ENCODE peak calls at places on chromosomes 1 and 21, in four cellular contexts. One of them, this sample, is unnamed.

GRCh38 chr1:24558902-24559791 is 3.3 kb downstream of the NCMAP start:
- DNase-seq in HepG2: peak; percentile 89
- DNase-seq in K562: no peak
- DNase-seq in H1: no peak
- DNase-seq in this sample: no peak

GRCh38 chr1:156319664-156320063 is 18.4 kb downstream of the CCT3 start:
- DNase-seq in HepG2: peak; percentile 25
- DNase-seq in K562: no peak
- DNase-seq in H1: no peak
- DNase-seq in this sample: peak; percentile 7

GRCh38 chr21:46057710-46058241 is 40.1 kb upstream of the COL6A2 start:
- DNase-seq in HepG2: no peak
- DNase-seq in K562: no peak
- DNase-seq in H1: no peak
- DNase-seq in this sample: no peak

GRCh38 chr21:37072239-37072987 is 458 bp downstream of the PIGP start:
- DNase-seq in HepG2: no peak
- DNase-seq in K562: peak; percentile 76
- DNase-seq in H1: no peak
- DNase-seq in this sample: no peak

GRCh38 chr1:246197076-246197475 is 310.0 kb downstream of the SMYD3 start:
- DNase-seq in HepG2: no peak
- DNase-seq in K562: no peak
- DNase-seq in H1: no peak
- DNase-seq in this sample: no peak

GRCh38 chr21:45522986-45523385 is 19.3 kb downstream of the SLC19A1 start:
- DNase-seq in HepG2: no peak
- DNase-seq in K562: no peak
- DNase-seq in H1: no peak
- DNase-seq in this sample: no peak

GRCh38 chr1:170864238-170864637 is 71.1 kb upstream of the MROH9 start:
- DNase-seq in HepG2: no peak
- DNase-seq in K562: no peak
- DNase-seq in H1: no peak
- DNase-seq in this sample: no peak

GRCh38 chr1:59703226-59703917 is 111.4 kb upstream of the HOOK1 start:
- DNase-seq in HepG2: no peak
- DNase-seq in K562: no peak
- DNase-seq in H1: no peak
- DNase-seq in this sample: no peak

GRCh38 chr1:182301467-182302198 is 90.0 kb downstream of the GLUL start:
- DNase-seq in HepG2: peak; percentile 99
- DNase-seq in K562: peak; percentile 69
- DNase-seq in H1: no peak
- DNase-seq in this sample: peak; percentile 62

GRCh38 chr1:182003953-182004586 is 57.4 kb downstream of the ZNF648 start:
- DNase-seq in HepG2: no peak
- DNase-seq in K562: no peak
- DNase-seq in H1: no peak
- DNase-seq in this sample: no peak

GRCh38 chr1:70039485-70039884 is 165.9 kb downstream of the LRRC40 start:
- DNase-seq in HepG2: no peak
- DNase-seq in K562: peak; percentile 13
- DNase-seq in H1: no peak
- DNase-seq in this sample: no peak

GRCh38 chr1:41622859-41623732 is 138.6 kb upstream of the EDN2 start:
- DNase-seq in HepG2: no peak
- DNase-seq in K562: no peak
- DNase-seq in H1: no peak
- DNase-seq in this sample: no peak

GRCh38 chr1:43991476-43992231 is at the start of gene CCDC24:
- DNase-seq in HepG2: peak; percentile 60
- DNase-seq in K562: peak; percentile 89
- DNase-seq in H1: no peak
- DNase-seq in this sample: peak; percentile 74

GRCh38 chr1:19032701-19033515 is 76.4 kb upstream of the IFFO2 start:
- DNase-seq in HepG2: no peak
- DNase-seq in K562: no peak
- DNase-seq in H1: no peak
- DNase-seq in this sample: no peak

GRCh38 chr1:48644950-48645605 is 131.6 kb downstream of the BEND5 start:
- DNase-seq in HepG2: no peak
- DNase-seq in K562: no peak
- DNase-seq in H1: no peak
- DNase-seq in this sample: no peak

GRCh38 chr1:207342351-207342750 is 20.9 kb downstream of the CD55 start:
- DNase-seq in HepG2: no peak
- DNase-seq in K562: no peak
- DNase-seq in H1: no peak
- DNase-seq in this sample: no peak

GRCh38 chr1:193524616-193525015 is 338.2 kb upstream of the B3GALT2 start:
- DNase-seq in HepG2: no peak
- DNase-seq in K562: no peak
- DNase-seq in H1: no peak
- DNase-seq in this sample: no peak

GRCh38 chr1:15028117-15028516 is 125.4 kb upstream of the TMEM51 start:
- DNase-seq in HepG2: no peak
- DNase-seq in K562: no peak
- DNase-seq in H1: no peak
- DNase-seq in this sample: no peak

GRCh38 chr1:50977575-50978143 is 7.6 kb downstream of the CDKN2C start:
- DNase-seq in HepG2: peak; percentile 27
- DNase-seq in K562: peak; percentile 90
- DNase-seq in H1: no peak
- DNase-seq in this sample: peak; percentile 52

GRCh38 chr1:50975436-50975835 is 5.4 kb downstream of the CDKN2C start:
- DNase-seq in HepG2: no peak
- DNase-seq in K562: no peak
- DNase-seq in H1: no peak
- DNase-seq in this sample: no peak

GRCh38 chr1:50974618-50974935 is 4.5 kb downstream of the CDKN2C start:
- DNase-seq in HepG2: no peak
- DNase-seq in K562: no peak
- DNase-seq in H1: no peak
- DNase-seq in this sample: no peak

GRCh38 chr1:50976890-50977574 is 7.0 kb downstream of the CDKN2C start:
- DNase-seq in HepG2: peak; percentile 36
- DNase-seq in K562: peak; percentile 78
- DNase-seq in H1: no peak
- DNase-seq in this sample: peak; percentile 65

DNA sequence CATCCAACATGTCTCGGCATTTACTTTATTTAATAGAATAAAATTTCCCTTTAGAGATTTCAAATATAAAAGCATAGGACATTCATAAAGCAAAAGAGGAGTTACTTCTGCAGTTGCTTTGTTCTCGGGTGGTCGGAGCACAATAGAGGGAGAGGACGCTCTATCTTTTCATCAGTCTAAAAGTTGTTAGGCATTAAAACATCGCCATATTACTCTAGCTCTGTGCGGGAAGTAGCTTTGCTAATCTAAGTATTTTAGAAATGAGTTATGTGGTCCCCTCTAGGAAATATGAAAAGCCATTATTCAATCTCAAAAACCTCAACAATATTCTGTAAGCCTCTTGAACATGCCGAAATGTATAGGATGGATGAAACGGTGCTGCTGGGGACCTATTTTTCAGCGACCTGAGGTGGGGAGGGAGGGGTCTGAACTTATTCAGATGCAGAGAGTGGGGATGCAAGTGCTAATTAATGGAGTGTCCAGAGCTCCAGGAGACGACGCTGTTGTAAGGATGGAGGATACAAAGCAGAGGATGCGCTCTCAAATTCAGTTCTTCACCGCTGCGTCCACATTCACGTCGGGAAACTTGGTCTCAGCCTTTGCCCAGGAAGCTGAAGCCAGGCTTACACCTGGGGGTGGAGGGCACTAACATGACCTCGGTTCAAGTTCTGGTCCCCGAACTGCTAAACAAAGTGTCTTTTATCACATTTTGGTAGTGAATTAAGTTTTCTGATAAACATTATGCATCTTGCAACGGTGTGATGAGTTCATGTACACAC is 6.3 kb downstream of the CDKN2C start:
- DNase-seq in HepG2: no peak
- DNase-seq in K562: peak; percentile 61
- DNase-seq in H1: no peak
- DNase-seq in this sample: no peak
- TF ChIP-seq GABPA in HepG2: no peak
- TF ChIP-seq GABPA in K562: no peak
- TF ChIP-seq GABPA in H1: no peak
- TF ChIP-seq GABPA in this sample: no peak

GRCh38 chr1:27153927-27154358 is 982 bp downstream of the SLC9A1 start:
- DNase-seq in HepG2: no peak
- DNase-seq in K562: no peak
- DNase-seq in H1: no peak
- DNase-seq in this sample: no peak
- TF ChIP-seq GABPA in HepG2: no peak
- TF ChIP-seq GABPA in K562: no peak
- TF ChIP-seq GABPA in H1: no peak
- TF ChIP-seq GABPA in this sample: no peak

DNA sequence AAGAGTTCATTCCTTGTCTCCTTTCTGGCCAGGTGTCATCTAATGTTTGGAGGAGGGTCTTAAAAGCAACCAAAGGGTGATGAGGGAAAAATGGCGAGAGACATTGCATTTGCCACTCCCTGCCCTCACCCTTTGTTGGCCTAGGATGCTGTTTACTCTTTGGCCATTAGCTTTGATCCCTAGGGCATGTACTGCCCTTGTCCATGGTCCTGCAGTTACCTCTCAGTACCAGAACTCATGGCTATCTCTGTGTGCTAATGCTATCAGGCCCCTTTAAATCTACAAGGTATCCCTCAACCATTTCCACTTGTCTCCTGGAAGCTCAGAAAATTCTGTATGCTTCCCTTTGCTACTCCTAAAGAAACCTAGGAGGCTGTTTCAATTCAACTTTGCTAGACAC is 424.8 kb upstream of the PLXNA2 start:
- DNase-seq in HepG2: no peak
- DNase-seq in K562: no peak
- DNase-seq in H1: no peak
- DNase-seq in this sample: no peak
- TF ChIP-seq GABPA in HepG2: no peak
- TF ChIP-seq GABPA in K562: no peak
- TF ChIP-seq GABPA in H1: no peak
- TF ChIP-seq GABPA in this sample: no peak

GRCh38 chr1:160971618-160972056 is 17.0 kb upstream of the ITLN2 start:
- DNase-seq in HepG2: no peak
- DNase-seq in K562: no peak
- DNase-seq in H1: no peak
- DNase-seq in this sample: no peak
- TF ChIP-seq GABPA in HepG2: no peak
- TF ChIP-seq GABPA in K562: no peak
- TF ChIP-seq GABPA in H1: no peak
- TF ChIP-seq GABPA in this sample: no peak

DNA sequence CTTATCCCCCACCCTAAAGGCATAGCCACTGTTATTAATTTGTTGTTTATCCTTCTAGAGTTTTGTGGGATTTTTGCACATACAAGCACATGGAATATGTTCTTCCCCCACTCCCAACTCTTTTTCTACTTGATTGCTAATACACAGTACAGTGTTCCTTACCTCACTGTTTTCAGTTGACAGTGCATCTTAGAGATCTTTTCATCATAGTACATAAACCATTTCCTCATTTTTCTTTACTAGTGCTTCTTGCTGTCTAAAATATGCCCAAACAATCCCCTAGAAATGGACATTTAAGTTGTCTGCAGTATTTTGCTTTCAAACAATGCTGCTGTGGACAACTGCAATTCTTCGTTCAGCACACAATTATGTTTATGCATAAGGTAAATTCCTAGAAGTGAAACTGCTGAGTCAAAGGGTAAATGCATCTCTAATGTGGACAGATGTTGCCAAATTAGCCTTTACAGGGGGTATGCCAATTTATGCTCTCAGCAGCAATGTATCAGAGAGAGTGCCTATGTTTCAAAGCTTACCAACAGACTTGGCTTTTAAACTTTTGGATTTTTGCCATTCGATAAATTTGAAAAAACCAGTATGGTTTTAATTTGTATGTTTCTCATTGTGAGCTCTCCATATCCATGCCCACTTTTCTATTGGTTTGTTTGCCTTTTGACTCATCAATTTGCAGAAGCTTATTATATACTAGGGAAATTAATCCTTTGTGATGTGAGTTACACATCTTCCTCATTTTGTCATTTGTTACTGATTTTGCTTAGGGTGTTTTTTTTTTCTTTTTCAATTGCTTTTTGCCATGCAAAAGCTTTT is 132.6 kb downstream of the MRPS6 start:
- DNase-seq in HepG2: no peak
- DNase-seq in K562: no peak
- DNase-seq in H1: no peak
- DNase-seq in this sample: no peak
- TF ChIP-seq GABPA in HepG2: no peak
- TF ChIP-seq GABPA in K562: no peak
- TF ChIP-seq GABPA in H1: no peak
- TF ChIP-seq GABPA in this sample: no peak

DNA sequence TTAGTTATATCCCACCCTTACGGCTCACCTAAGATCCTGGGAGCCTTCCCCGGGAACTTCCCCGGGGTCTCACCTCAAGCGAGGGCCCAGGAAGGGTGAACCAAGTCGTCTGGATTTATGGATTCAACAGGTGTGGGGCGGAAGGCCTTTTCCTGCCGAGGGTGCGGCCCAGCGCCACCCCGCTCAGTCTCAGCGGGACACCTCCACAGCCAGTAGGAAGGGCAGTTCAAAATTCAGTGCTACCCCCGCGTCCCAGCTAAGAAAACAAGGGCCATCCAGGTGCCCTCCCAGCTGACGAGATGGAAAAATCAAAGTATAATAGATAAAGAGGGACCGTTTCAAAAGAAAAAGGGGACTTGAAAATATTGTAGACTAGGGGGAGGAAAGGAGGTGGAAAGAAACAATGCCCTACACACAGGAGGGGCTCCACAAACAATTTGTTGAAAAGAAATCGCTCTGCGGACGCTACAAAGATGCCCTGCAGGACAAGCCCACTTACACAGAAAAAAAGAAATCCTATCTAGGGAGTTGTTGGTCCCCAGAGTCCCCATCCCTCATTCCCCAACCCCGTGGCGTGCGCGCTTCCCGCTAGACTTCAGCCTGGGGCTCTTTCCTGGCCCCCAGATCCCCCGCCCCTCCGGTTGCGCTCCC is 1.3 kb downstream of the SLC2A1 start:
- DNase-seq in HepG2: no peak
- DNase-seq in K562: peak; percentile 40
- DNase-seq in H1: no peak
- DNase-seq in this sample: no peak
- TF ChIP-seq GABPA in HepG2: no peak
- TF ChIP-seq GABPA in K562: no peak
- TF ChIP-seq GABPA in H1: no peak
- TF ChIP-seq GABPA in this sample: no peak

This sample was measured in HL-60.